ENCODE peak calls at places on chromosomes 6 and 20, in ten cellular contexts. One of them, this sample, is unnamed.

GRCh38 chr6:129683606-129684322 is 26.2 kb downstream of the ARHGAP18 start:
- DNase-seq in Right ventricle myocardium superior: peak
- DNase-seq in T-cell: peak
- DNase-seq in RPMI7951: peak
- DNase-seq in fibroblast of pulmonary artery: peak
- DNase-seq in NCI-H510A: no peak
- DNase-seq in T1000: peak
- DNase-seq in left ventricle myocardium inferior: peak
- DNase-seq in GM03348: peak
- DNase-seq in ELR: peak
- DNase-seq in this sample: peak

GRCh38 chr6:28137458-28138020 is 4.1 kb upstream of the ZKSCAN8 start:
- DNase-seq in T1000: no peak
- DNase-seq in fibroblast of pulmonary artery: peak
- DNase-seq in Right ventricle myocardium superior: no peak
- DNase-seq in left ventricle myocardium inferior: no peak
- DNase-seq in GM03348: no peak
- DNase-seq in ELR: peak
- DNase-seq in NCI-H510A: no peak
- DNase-seq in T-cell: no peak
- DNase-seq in RPMI7951: peak
- DNase-seq in this sample: no peak

GRCh38 chr20:44203161-44203560 is 7.4 kb downstream of the OSER1 start:
- DNase-seq in Right ventricle myocardium superior: no peak
- DNase-seq in left ventricle myocardium inferior: no peak
- DNase-seq in ELR: peak
- DNase-seq in T-cell: no peak
- DNase-seq in fibroblast of pulmonary artery: no peak
- DNase-seq in NCI-H510A: no peak
- DNase-seq in T1000: no peak
- DNase-seq in GM03348: peak
- DNase-seq in RPMI7951: peak
- DNase-seq in this sample: no peak

GRCh38 chr6:84763397-84764331 is 734 bp downstream of the TBX18 start:
- DNase-seq in fibroblast of pulmonary artery: peak
- DNase-seq in ELR: peak
- DNase-seq in T1000: peak
- DNase-seq in NCI-H510A: no peak
- DNase-seq in left ventricle myocardium inferior: peak
- DNase-seq in Right ventricle myocardium superior: peak
- DNase-seq in RPMI7951: peak
- DNase-seq in T-cell: no peak
- DNase-seq in GM03348: peak
- DNase-seq in this sample: peak

GRCh38 chr6:3726421-3726820 is 25.1 kb downstream of the PXDC1 start:
- DNase-seq in GM03348: no peak
- DNase-seq in T-cell: no peak
- DNase-seq in NCI-H510A: no peak
- DNase-seq in ELR: no peak
- DNase-seq in RPMI7951: no peak
- DNase-seq in T1000: no peak
- DNase-seq in Right ventricle myocardium superior: no peak
- DNase-seq in left ventricle myocardium inferior: no peak
- DNase-seq in fibroblast of pulmonary artery: no peak
- DNase-seq in this sample: no peak

GRCh38 chr20:25203891-25204320 is 8.4 kb downstream of the ENTPD6 start:
- DNase-seq in RPMI7951: no peak
- DNase-seq in ELR: no peak
- DNase-seq in T1000: no peak
- DNase-seq in Right ventricle myocardium superior: no peak
- DNase-seq in left ventricle myocardium inferior: no peak
- DNase-seq in T-cell: no peak
- DNase-seq in NCI-H510A: no peak
- DNase-seq in GM03348: no peak
- DNase-seq in fibroblast of pulmonary artery: no peak
- DNase-seq in this sample: no peak

GRCh38 chr20:52402514-52402913 is 210.9 kb upstream of the ZFP64 start:
- DNase-seq in Right ventricle myocardium superior: no peak
- DNase-seq in left ventricle myocardium inferior: no peak
- DNase-seq in fibroblast of pulmonary artery: no peak
- DNase-seq in GM03348: peak
- DNase-seq in T-cell: no peak
- DNase-seq in NCI-H510A: no peak
- DNase-seq in T1000: no peak
- DNase-seq in RPMI7951: no peak
- DNase-seq in ELR: no peak
- DNase-seq in this sample: no peak

GRCh38 chr6:122008105-122009100 is 391.0 kb upstream of the HSF2 start:
- DNase-seq in RPMI7951: no peak
- DNase-seq in NCI-H510A: no peak
- DNase-seq in T1000: no peak
- DNase-seq in GM03348: peak
- DNase-seq in Right ventricle myocardium superior: no peak
- DNase-seq in ELR: no peak
- DNase-seq in fibroblast of pulmonary artery: peak
- DNase-seq in T-cell: no peak
- DNase-seq in left ventricle myocardium inferior: peak
- DNase-seq in this sample: no peak

GRCh38 chr6:21348462-21349195 is 244.9 kb upstream of the SOX4 start:
- DNase-seq in left ventricle myocardium inferior: peak
- DNase-seq in ELR: peak
- DNase-seq in RPMI7951: peak
- DNase-seq in T-cell: no peak
- DNase-seq in GM03348: peak
- DNase-seq in T1000: peak
- DNase-seq in fibroblast of pulmonary artery: peak
- DNase-seq in NCI-H510A: no peak
- DNase-seq in Right ventricle myocardium superior: no peak
- DNase-seq in this sample: peak

GRCh38 chr6:154592199-154592860 is 81.8 kb upstream of the CNKSR3 start:
- DNase-seq in NCI-H510A: no peak
- DNase-seq in GM03348: no peak
- DNase-seq in Right ventricle myocardium superior: no peak
- DNase-seq in ELR: no peak
- DNase-seq in left ventricle myocardium inferior: no peak
- DNase-seq in T1000: no peak
- DNase-seq in fibroblast of pulmonary artery: no peak
- DNase-seq in T-cell: no peak
- DNase-seq in RPMI7951: no peak
- DNase-seq in this sample: no peak

This sample was measured in body of pancreas.